ENCODE peak calls at places on chromosome 4, in nine cellular contexts. I, J, C, T, B, R, D, F and L are unnamed samples.

GRCh38 chr4:149048451-149049143 is 606.4 kb upstream of the NR3C2 start:
- DNase-seq in I (no peak), J (no peak), C (no peak), T (no peak), B (no peak), R (no peak), D (no peak), F (no peak), L (no peak)

GRCh38 chr4:177047070-177047850 is 254.5 kb upstream of the VEGFC start:
- DNase-seq in I (no peak), J (peak; percentile 49), C (peak; percentile 60), T (peak; percentile 72), B (peak; percentile 49), R (no peak), D (peak; percentile 18), F (peak; percentile 53), L (no peak)

GRCh38 chr4:180407273-180407885 is 1835.8 kb upstream of the TENM3 start:
- DNase-seq in I (no peak), J (no peak), C (no peak), T (no peak), B (no peak), R (no peak), D (no peak), F (no peak), L (no peak)

GRCh38 chr4:56229947-56230346 is 157.3 kb downstream of the AASDH start:
- DNase-seq in I (no peak), J (no peak), C (no peak), T (no peak), B (no peak), R (no peak), D (no peak), F (no peak), L (no peak)

GRCh38 chr4:128653514-128654420 is 155.7 kb upstream of the JADE1 start:
- DNase-seq in I (no peak), J (no peak), C (peak; percentile 47), T (peak; percentile 59), B (no peak), R (no peak), D (no peak), F (peak; percentile 61), L (no peak)

GRCh38 chr4:34293459-34293858 is 1950.9 kb downstream of the ARAP2 start:
- DNase-seq in I (no peak), J (no peak), C (no peak), T (no peak), B (no peak), R (no peak), D (no peak), F (no peak), L (no peak)

GRCh38 chr4:111775908-111776307 is 369.3 kb upstream of the FAM241A start:
- DNase-seq in I (no peak), J (no peak), C (no peak), T (no peak), B (no peak), R (no peak), D (no peak), F (no peak), L (no peak)

GRCh38 chr4:178395798-178396197 is 953.6 kb upstream of the AGA start:
- DNase-seq in I (no peak), J (no peak), C (no peak), T (no peak), B (no peak), R (no peak), D (no peak), F (no peak), L (no peak)

GRCh38 chr4:54036184-54036583 is 28.2 kb downstream of the CHIC2 start:
- DNase-seq in I (no peak), J (no peak), C (no peak), T (no peak), B (no peak), R (no peak), D (no peak), F (no peak), L (no peak)

GRCh38 chr4:155541716-155542115 is 124.9 kb upstream of the GUCY1A1 start:
- DNase-seq in I (no peak), J (no peak), C (no peak), T (peak; percentile 56), B (no peak), R (no peak), D (no peak), F (no peak), L (no peak)

GRCh38 chr4:7000421-7001176 is 42.6 kb upstream of the TADA2B start:
- DNase-seq in I (no peak), J (no peak), C (no peak), T (no peak), B (no peak), R (no peak), D (no peak), F (no peak), L (no peak)

GRCh38 chr4:128279624-128280225 is 7.9 kb downstream of the PGRMC2 start:
- DNase-seq in I (no peak), J (no peak), C (no peak), T (no peak), B (no peak), R (no peak), D (no peak), F (no peak), L (no peak)

GRCh38 chr4:102500371-102501175 is 586 bp upstream of the NFKB1 start:
- DNase-seq in I (peak; percentile 72), J (peak; percentile 50), C (peak; percentile 68), T (peak; percentile 35), B (peak; percentile 58), R (no peak), D (peak; percentile 21), F (peak; percentile 52), L (no peak)

GRCh38 chr4:74293558-74293957 is 14.7 kb upstream of the EPGN start:
- DNase-seq in I (no peak), J (no peak), C (no peak), T (no peak), B (peak; percentile 27), R (no peak), D (no peak), F (no peak), L (no peak)

GRCh38 chr4:74292111-74292870 is 16.0 kb upstream of the EPGN start:
- DNase-seq in I (no peak), J (no peak), C (no peak), T (no peak), B (peak; percentile 49), R (no peak), D (no peak), F (no peak), L (no peak)

DNA sequence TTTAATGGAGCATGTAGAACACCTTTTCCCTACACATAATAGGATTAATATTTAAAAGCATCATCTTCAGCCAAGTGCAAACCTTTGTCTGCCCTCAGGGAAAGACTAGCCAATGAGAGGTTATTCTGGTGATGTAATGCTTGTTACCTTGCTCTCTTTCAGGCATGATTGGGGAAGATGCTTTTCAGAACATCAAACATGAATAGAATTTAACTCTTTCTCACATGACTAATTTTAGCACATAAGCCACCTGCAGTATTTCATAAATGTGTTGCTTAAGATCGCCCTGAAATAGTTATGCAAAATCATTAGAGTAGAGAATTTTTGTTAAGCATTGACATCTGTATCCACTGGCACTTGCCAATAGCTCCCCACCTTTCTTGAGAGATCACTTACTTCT is 10.7 kb upstream of the EPGN start:
- DNase-seq in I (no peak), J (no peak), C (no peak), T (no peak), B (no peak), R (no peak), D (no peak), F (no peak), L (no peak)
- H3K4me3 ChIP-seq in I (no peak overlapping the region), J (no peak overlapping the region), C (no peak overlapping the region), T (no peak overlapping the region), B (no peak overlapping the region), R (no peak overlapping the region), D (no peak overlapping the region), F (no peak overlapping the region), L (no peak overlapping the region)

DNA sequence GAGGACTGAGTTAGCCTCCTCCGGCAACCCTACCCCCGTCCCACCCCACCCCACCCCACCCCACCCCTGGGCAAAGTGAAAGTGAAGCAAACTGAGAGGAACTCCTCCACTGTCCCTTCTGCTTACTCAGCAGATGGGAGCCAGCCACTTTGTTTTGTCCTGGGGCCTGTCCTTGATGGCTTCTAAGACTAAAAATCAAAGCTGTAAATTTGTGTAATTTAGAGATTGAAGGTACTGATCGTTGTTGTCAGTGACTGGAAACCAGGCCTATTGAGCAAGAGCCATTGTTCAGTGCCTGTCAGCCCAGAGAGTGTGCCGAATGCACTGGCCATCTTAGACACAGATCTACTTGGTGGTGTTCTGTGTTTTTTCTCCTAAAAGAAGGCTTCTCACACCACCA is 161.9 kb downstream of the CBR4 start:
- DNase-seq in I (no peak), J (no peak), C (no peak), T (no peak), B (peak; percentile 47), R (no peak), D (no peak), F (no peak), L (no peak)
- H3K4me3 ChIP-seq in I (peak overlapping the region; percentile 27), J (peak overlapping the region; percentile 34), C (peak overlapping the region; percentile 22), T (peak overlapping the region; percentile 23), B (no peak overlapping the region), R (no peak overlapping the region), D (no peak overlapping the region), F (no peak overlapping the region), L (no peak overlapping the region)

GRCh38 chr4:142556048-142556447 is 290.1 kb downstream of the INPP4B start:
- DNase-seq in I (no peak), J (no peak), C (no peak), T (no peak), B (peak; percentile 45), R (no peak), D (no peak), F (peak; percentile 18), L (no peak)

GRCh38 chr4:142558851-142559250 is 287.2 kb downstream of the INPP4B start:
- DNase-seq in I (no peak), J (no peak), C (no peak), T (no peak), B (no peak), R (no peak), D (no peak), F (no peak), L (peak; percentile 92)

GRCh38 chr4:142554412-142554811 is 291.7 kb downstream of the INPP4B start:
- DNase-seq in I (no peak), J (no peak), C (no peak), T (no peak), B (no peak), R (no peak), D (no peak), F (no peak), L (no peak)

GRCh38 chr4:142557220-142557801 is 288.8 kb downstream of the INPP4B start:
- DNase-seq in I (no peak), J (no peak), C (no peak), T (no peak), B (no peak), R (no peak), D (no peak), F (no peak), L (no peak)

DNA sequence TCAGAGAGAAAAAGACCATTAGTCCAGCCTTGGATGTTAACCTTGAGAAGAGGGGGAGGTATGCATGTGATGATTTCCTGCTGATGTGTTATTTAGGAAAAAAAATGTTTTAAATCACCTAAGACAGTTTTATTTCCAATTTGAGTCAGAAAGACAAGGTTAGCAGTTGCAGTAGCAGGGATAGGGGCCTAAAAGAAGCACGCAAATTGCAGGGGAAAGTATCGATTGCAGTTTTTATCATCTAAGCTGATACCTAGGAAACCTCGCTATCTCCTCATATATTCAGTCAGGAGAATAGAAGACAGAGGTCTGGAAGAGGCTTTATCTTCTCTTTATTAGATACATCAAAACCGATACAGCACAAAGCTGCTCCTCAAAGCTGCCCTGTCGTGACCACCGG is 289.5 kb downstream of the INPP4B start:
- DNase-seq in I (no peak), J (no peak), C (no peak), T (no peak), B (no peak), R (no peak), D (no peak), F (no peak), L (no peak)
- H3K4me3 ChIP-seq in I (no peak overlapping the region), J (no peak overlapping the region), C (no peak overlapping the region), T (no peak overlapping the region), B (no peak overlapping the region), R (no peak overlapping the region), D (no peak overlapping the region), F (no peak overlapping the region), L (no peak overlapping the region)

GRCh38 chr4:76949293-76950051 is at the start of gene SEPTIN11:
- DNase-seq in I (peak; percentile 94), J (peak; percentile 91), C (peak; percentile 95), T (peak; percentile 95), B (peak; percentile 92), R (peak; percentile 89), D (peak; percentile 87), F (peak; percentile 94), L (peak; percentile 79)
- H3K4me3 ChIP-seq in I (peak within 1 kb of the TSS; percentile 91), J (peak within 1 kb of the TSS; percentile 91), C (peak within 1 kb of the TSS; percentile 87), T (peak within 1 kb of the TSS; percentile 94), B (peak within 1 kb of the TSS; percentile 61), R (peak within 1 kb of the TSS; percentile 85), D (peak within 1 kb of the TSS; percentile 99), F (peak within 1 kb of the TSS; percentile 74), L (peak within 1 kb of the TSS; percentile 84)